ENCODE peak calls at places on chromosomes 13 and 19, in seven cellular contexts. P is HFFc6, D is kidney, I is progenitor cell of endocrine pancreas, U is astrocyte of the spinal cord, N is NCI-H1105, Q is iPS DF 6.9. W is an unnamed sample.

GRCh38 chr13:80979035-80979641 is 638.2 kb upstream of the SPRY2 start:
- DNase-seq in D (no peak), N (no peak), P (peak; percentile 52), U (peak; percentile 74), I (no peak), Q (peak; percentile 50), W (no peak)

GRCh38 chr19:50162988-50163387 is at the start of gene IZUMO2:
- DNase-seq in D (peak; percentile 65), P (no peak), N (no peak), Q (no peak), U (no peak), I (no peak), W (no peak)

GRCh38 chr19:6997679-6998445 is 23.4 kb downstream of the MBD3L2B start:
- DNase-seq in U (no peak), I (no peak), Q (no peak), D (no peak), P (no peak), N (no peak), W (no peak)

GRCh38 chr13:44302233-44302632 is 71.4 kb upstream of the SERP2 start:
- DNase-seq in I (no peak), Q (no peak), P (no peak), D (no peak), N (no peak), U (no peak), W (no peak)

GRCh38 chr19:32581704-32582164 is 744 bp downstream of the PDCD5 start:
- DNase-seq in N (peak; percentile 5), U (peak; percentile 27), Q (no peak), P (no peak), I (no peak), D (peak; percentile 82), W (no peak)

GRCh38 chr13:94233401-94233800 is 246.1 kb downstream of the DCT start:
- DNase-seq in N (no peak), Q (no peak), U (peak; percentile 90), D (no peak), I (no peak), P (peak; percentile 80), W (no peak)

GRCh38 chr19:47005164-47005641 is 14.4 kb upstream of the NPAS1 start:
- DNase-seq in Q (no peak), I (no peak), D (no peak), N (no peak), P (no peak), U (no peak), W (no peak)

GRCh38 chr13:66312312-66313087 is 917.6 kb downstream of the PCDH9 start:
- DNase-seq in N (no peak), Q (no peak), P (peak; percentile 60), I (no peak), U (peak; percentile 92), D (no peak), W (no peak)

GRCh38 chr13:41284512-41285288 is 21.3 kb upstream of the MTRF1 start:
- DNase-seq in I (no peak), Q (no peak), U (peak; percentile 53), D (no peak), P (peak; percentile 97), N (no peak), W (no peak)